ENCODE peak calls at places on chromosomes 12 and 14, in six cellular contexts. One of them, this sample, is unnamed.

GRCh38 chr12:76441016-76441415 is 92.8 kb upstream of the BBS10 start:
- DNase-seq in HS-5: no peak
- DNase-seq in ureter: no peak
- DNase-seq in occipital lobe: no peak
- DNase-seq in stimulated activated CD4-positive, alpha-beta T cell treated with anti-CD3 and anti-CD28 coated beads, Interleukin-4, amount 100 ng/mL, for 1 hour: no peak
- DNase-seq in pancreas: no peak
- DNase-seq in this sample: no peak

GRCh38 chr12:77941396-77941795 is 110.7 kb downstream of the NAV3 start:
- DNase-seq in pancreas: no peak
- DNase-seq in stimulated activated CD4-positive, alpha-beta T cell treated with anti-CD3 and anti-CD28 coated beads, Interleukin-4, amount 100 ng/mL, for 1 hour: no peak
- DNase-seq in occipital lobe: no peak
- DNase-seq in HS-5: no peak
- DNase-seq in ureter: no peak
- DNase-seq in this sample: no peak

GRCh38 chr14:68397827-68398226 is 395.0 kb downstream of the ZFP36L1 start:
- DNase-seq in ureter: no peak
- DNase-seq in HS-5: no peak
- DNase-seq in occipital lobe: no peak
- DNase-seq in pancreas: no peak
- DNase-seq in stimulated activated CD4-positive, alpha-beta T cell treated with anti-CD3 and anti-CD28 coated beads, Interleukin-4, amount 100 ng/mL, for 1 hour: no peak
- DNase-seq in this sample: no peak

GRCh38 chr12:46921048-46921753 is 95.4 kb upstream of the SLC38A4 start:
- DNase-seq in pancreas: no peak
- DNase-seq in stimulated activated CD4-positive, alpha-beta T cell treated with anti-CD3 and anti-CD28 coated beads, Interleukin-4, amount 100 ng/mL, for 1 hour: no peak
- DNase-seq in occipital lobe: no peak
- DNase-seq in HS-5: no peak
- DNase-seq in ureter: no peak
- DNase-seq in this sample: no peak

GRCh38 chr12:5648692-5649338 is 216.9 kb downstream of the NTF3 start:
- DNase-seq in stimulated activated CD4-positive, alpha-beta T cell treated with anti-CD3 and anti-CD28 coated beads, Interleukin-4, amount 100 ng/mL, for 1 hour: no peak
- DNase-seq in occipital lobe: no peak
- DNase-seq in pancreas: no peak
- DNase-seq in HS-5: no peak
- DNase-seq in ureter: no peak
- DNase-seq in this sample: peak

GRCh38 chr12:128844031-128844635 is 9.1 kb upstream of the GLT1D1 start:
- DNase-seq in stimulated activated CD4-positive, alpha-beta T cell treated with anti-CD3 and anti-CD28 coated beads, Interleukin-4, amount 100 ng/mL, for 1 hour: no peak
- DNase-seq in HS-5: no peak
- DNase-seq in occipital lobe: no peak
- DNase-seq in pancreas: no peak
- DNase-seq in ureter: no peak
- DNase-seq in this sample: no peak

GRCh38 chr12:113895176-113895575 is 70.9 kb downstream of the RBM19 start:
- DNase-seq in pancreas: no peak
- DNase-seq in ureter: no peak
- DNase-seq in HS-5: no peak
- DNase-seq in stimulated activated CD4-positive, alpha-beta T cell treated with anti-CD3 and anti-CD28 coated beads, Interleukin-4, amount 100 ng/mL, for 1 hour: no peak
- DNase-seq in occipital lobe: no peak
- DNase-seq in this sample: no peak

GRCh38 chr14:23186913-23187654 is 3.6 kb upstream of the SLC7A8 start:
- DNase-seq in ureter: peak
- DNase-seq in pancreas: no peak
- DNase-seq in stimulated activated CD4-positive, alpha-beta T cell treated with anti-CD3 and anti-CD28 coated beads, Interleukin-4, amount 100 ng/mL, for 1 hour: no peak
- DNase-seq in HS-5: peak
- DNase-seq in occipital lobe: no peak
- DNase-seq in this sample: peak

GRCh38 chr14:61098711-61099110 is 117.7 kb downstream of the SLC38A6 start:
- DNase-seq in stimulated activated CD4-positive, alpha-beta T cell treated with anti-CD3 and anti-CD28 coated beads, Interleukin-4, amount 100 ng/mL, for 1 hour: no peak
- DNase-seq in occipital lobe: no peak
- DNase-seq in ureter: no peak
- DNase-seq in pancreas: no peak
- DNase-seq in HS-5: no peak
- DNase-seq in this sample: no peak

GRCh38 chr14:76115010-76115422 is 36.7 kb upstream of the GPATCH2L start:
- DNase-seq in HS-5: no peak
- DNase-seq in occipital lobe: no peak
- DNase-seq in stimulated activated CD4-positive, alpha-beta T cell treated with anti-CD3 and anti-CD28 coated beads, Interleukin-4, amount 100 ng/mL, for 1 hour: no peak
- DNase-seq in ureter: no peak
- DNase-seq in pancreas: no peak
- DNase-seq in this sample: no peak

GRCh38 chr12:49903700-49904423 is at the start of gene FAIM2:
- DNase-seq in HS-5: no peak
- DNase-seq in stimulated activated CD4-positive, alpha-beta T cell treated with anti-CD3 and anti-CD28 coated beads, Interleukin-4, amount 100 ng/mL, for 1 hour: peak
- DNase-seq in occipital lobe: peak
- DNase-seq in pancreas: no peak
- DNase-seq in ureter: peak
- DNase-seq in this sample: no peak

GRCh38 chr14:51242545-51243490 is 2.8 kb downstream of the TMX1 start:
- DNase-seq in HS-5: no peak
- DNase-seq in ureter: no peak
- DNase-seq in stimulated activated CD4-positive, alpha-beta T cell treated with anti-CD3 and anti-CD28 coated beads, Interleukin-4, amount 100 ng/mL, for 1 hour: no peak
- DNase-seq in pancreas: no peak
- DNase-seq in occipital lobe: no peak
- DNase-seq in this sample: no peak

GRCh38 chr12:94763461-94763860 is 113.1 kb upstream of the TMCC3 start:
- DNase-seq in ureter: no peak
- DNase-seq in stimulated activated CD4-positive, alpha-beta T cell treated with anti-CD3 and anti-CD28 coated beads, Interleukin-4, amount 100 ng/mL, for 1 hour: no peak
- DNase-seq in HS-5: no peak
- DNase-seq in pancreas: no peak
- DNase-seq in occipital lobe: no peak
- DNase-seq in this sample: peak

This sample was measured in thyroid gland.